ENCODE peak calls at places on chromosomes 11 and 22, in nine cellular contexts. B, F, W, L, T, Z, X, I and A are unnamed samples.

GRCh38 chr11:27487706-27488105 is 15.1 kb upstream of the LGR4 start:
- DNase-seq in B (no peak), F (no peak), W (no peak), L (no peak), T (no peak), Z (no peak), X (no peak), I (no peak), A (no peak)

GRCh38 chr11:119478711-119479285 is 55.8 kb upstream of the THY1 start:
- DNase-seq in B (no peak), F (no peak), W (no peak), L (peak), T (no peak), Z (no peak), X (no peak), I (no peak), A (peak)

GRCh38 chr22:39422101-39422500 is 22.5 kb downstream of the TAB1 start:
- DNase-seq in B (no peak), F (no peak), W (no peak), L (no peak), T (no peak), Z (no peak), X (no peak), I (no peak), A (no peak)

GRCh38 chr22:42399315-42400271 is 32.6 kb downstream of the NFAM1 start:
- DNase-seq in B (no peak), F (no peak), W (peak), L (no peak), T (peak), Z (no peak), X (no peak), I (no peak), A (no peak)

GRCh38 chr11:100545970-100546369 is 141.1 kb upstream of the ARHGAP42 start:
- DNase-seq in B (no peak), F (no peak), W (no peak), L (no peak), T (no peak), Z (no peak), X (no peak), I (no peak), A (no peak)

GRCh38 chr11:27847496-27847895 is 147.2 kb upstream of the BDNF start:
- DNase-seq in B (no peak), F (no peak), W (no peak), L (no peak), T (no peak), Z (no peak), X (no peak), I (no peak), A (no peak)

GRCh38 chr11:45239733-45240132 is 46.4 kb downstream of the SYT13 start:
- DNase-seq in B (no peak), F (no peak), W (no peak), L (no peak), T (no peak), Z (no peak), X (no peak), I (no peak), A (no peak)

GRCh38 chr22:31329029-31329428 is 17.1 kb downstream of the PATZ1 start:
- DNase-seq in B (no peak), F (no peak), W (no peak), L (no peak), T (no peak), Z (peak), X (no peak), I (no peak), A (no peak)

GRCh38 chr11:85783758-85784157 is 27.2 kb downstream of the SYTL2 start:
- DNase-seq in B (no peak), F (no peak), W (no peak), L (no peak), T (peak), Z (no peak), X (no peak), I (no peak), A (no peak)

GRCh38 chr11:7545611-7546010 is 31.8 kb downstream of the PPFIBP2 start:
- DNase-seq in B (no peak), F (no peak), W (no peak), L (no peak), T (no peak), Z (no peak), X (no peak), I (no peak), A (no peak)

GRCh38 chr11:43419460-43419859 is 60.7 kb downstream of the TTC17 start:
- DNase-seq in B (peak), F (peak), W (no peak), L (no peak), T (peak), Z (peak), X (peak), I (no peak), A (peak)

GRCh38 chr22:32475428-32476010 is 908 bp downstream of the FBXO7 start:
- DNase-seq in B (peak), F (peak), W (no peak), L (peak), T (peak), Z (peak), X (no peak), I (peak), A (peak)

GRCh38 chr11:44365616-44366015 is 55.7 kb upstream of the ALX4 start:
- DNase-seq in B (no peak), F (no peak), W (no peak), L (no peak), T (no peak), Z (no peak), X (no peak), I (no peak), A (no peak)

GRCh38 chr22:25540128-25540790 is 24.2 kb upstream of the GRK3 start:
- DNase-seq in B (no peak), F (no peak), W (no peak), L (no peak), T (no peak), Z (no peak), X (no peak), I (no peak), A (no peak)

GRCh38 chr11:83666149-83666548 is 380.0 kb upstream of the CCDC90B start:
- DNase-seq in B (no peak), F (no peak), W (no peak), L (no peak), T (no peak), Z (no peak), X (no peak), I (no peak), A (no peak)

GRCh38 chr11:35622070-35622469 is 3.8 kb downstream of the FJX1 start:
- DNase-seq in B (no peak), F (no peak), W (no peak), L (no peak), T (peak), Z (peak), X (peak), I (peak), A (no peak)

GRCh38 chr22:48567213-48567975 is 1260.3 kb downstream of the BRD1 start:
- DNase-seq in B (no peak), F (no peak), W (peak), L (no peak), T (no peak), Z (peak), X (peak), I (no peak), A (no peak)

GRCh38 chr11:10845589-10845988 is 12.3 kb downstream of the ZBED5 start:
- DNase-seq in B (no peak), F (no peak), W (no peak), L (no peak), T (no peak), Z (no peak), X (no peak), I (no peak), A (no peak)

GRCh38 chr11:118646393-118646792 is 33.1 kb downstream of the TREH start:
- DNase-seq in B (no peak), F (no peak), W (no peak), L (no peak), T (no peak), Z (no peak), X (no peak), I (no peak), A (no peak)

GRCh38 chr11:68314886-68315580 is 2.6 kb downstream of the LRP5 start:
- DNase-seq in B (no peak), F (no peak), W (no peak), L (no peak), T (peak), Z (peak), X (no peak), I (peak), A (no peak)

GRCh38 chr11:73028621-73029020 is 113.5 kb downstream of the FCHSD2 start:
- DNase-seq in B (no peak), F (no peak), W (no peak), L (no peak), T (no peak), Z (no peak), X (no peak), I (no peak), A (no peak)

GRCh38 chr22:22168941-22169867 is 75.4 kb upstream of the VPREB1 start:
- DNase-seq in B (no peak), F (no peak), W (no peak), L (no peak), T (no peak), Z (no peak), X (no peak), I (no peak), A (no peak)

GRCh38 chr11:61769169-61769920 is 16.9 kb downstream of the MYRF start:
- DNase-seq in B (no peak), F (no peak), W (no peak), L (no peak), T (no peak), Z (peak), X (no peak), I (no peak), A (no peak)

GRCh38 chr22:44782286-44782830 is 30.0 kb downstream of the ARHGAP8 start:
- DNase-seq in B (no peak), F (no peak), W (peak), L (no peak), T (no peak), Z (no peak), X (no peak), I (no peak), A (no peak)

GRCh38 chr22:48748860-48749554 is 1078.7 kb downstream of the BRD1 start:
- DNase-seq in B (no peak), F (no peak), W (no peak), L (no peak), T (no peak), Z (no peak), X (no peak), I (no peak), A (no peak)